ENCODE peak calls at places on chromosomes 16 and 17, in seven cellular contexts. M, B, U, R, O, S and P are unnamed samples.

GRCh38 chr16:1989826-1990335 is at the start of gene SYNGR3:
- DNase-seq in M (no peak), B (no peak), U (no peak), R (no peak), O (no peak), S (no peak), P (no peak)

GRCh38 chr16:80006175-80006895 is 405.8 kb upstream of the MAF start:
- DNase-seq in M (no peak), B (peak; percentile 35), U (no peak), R (no peak), O (no peak), S (no peak), P (no peak)

GRCh38 chr16:17532338-17532995 is 61.7 kb upstream of the XYLT1 start:
- DNase-seq in M (no peak), B (no peak), U (no peak), R (no peak), O (no peak), S (no peak), P (no peak)

GRCh38 chr16:1983053-1983543 is 895 bp upstream of the GFER start:
- DNase-seq in M (no peak), B (no peak), U (no peak), R (no peak), O (no peak), S (no peak), P (no peak)

GRCh38 chr16:1290032-1290431 is 19.4 kb upstream of the UBE2I start:
- DNase-seq in M (no peak), B (no peak), U (no peak), R (no peak), O (no peak), S (peak; percentile 85), P (no peak)

GRCh38 chr17:21176996-21177395 is 37.0 kb downstream of the TMEM11 start:
- DNase-seq in M (no peak), B (no peak), U (no peak), R (no peak), O (no peak), S (no peak), P (no peak)

GRCh38 chr16:2726923-2727322 is 6.9 kb upstream of the PRSS27 start:
- DNase-seq in M (no peak), B (no peak), U (no peak), R (no peak), O (no peak), S (no peak), P (no peak)

GRCh38 chr17:74750327-74751069 is 2.1 kb downstream of the NHERF1 start:
- DNase-seq in M (peak; percentile 85), B (no peak), U (no peak), R (no peak), O (peak; percentile 76), S (peak; percentile 47), P (peak; percentile 79)

GRCh38 chr17:27496501-27496943 is 40.3 kb downstream of the KSR1 start:
- DNase-seq in M (no peak), B (no peak), U (no peak), R (no peak), O (no peak), S (no peak), P (no peak)

GRCh38 chr17:82317394-82318168 is at the start of gene CD7:
- DNase-seq in M (no peak), B (no peak), U (no peak), R (no peak), O (no peak), S (no peak), P (no peak)

GRCh38 chr16:89700100-89700648 is 1.3 kb downstream of the SPATA2L start:
- DNase-seq in M (peak; percentile 100), B (peak; percentile 97), U (peak; percentile 98), R (peak; percentile 100), O (peak; percentile 100), S (peak; percentile 95), P (peak; percentile 99)

GRCh38 chr16:89705006-89705405 is 3.5 kb upstream of the SPATA2L start:
- DNase-seq in M (no peak), B (no peak), U (no peak), R (no peak), O (no peak), S (no peak), P (no peak)

GRCh38 chr16:89700649-89701424 is 668 bp downstream of the SPATA2L start:
- DNase-seq in M (peak; percentile 88), B (peak; percentile 24), U (no peak), R (no peak), O (peak; percentile 75), S (peak; percentile 60), P (peak; percentile 58)

GRCh38 chr16:89704281-89704680 is 2.8 kb upstream of the SPATA2L start:
- DNase-seq in M (no peak), B (no peak), U (no peak), R (no peak), O (no peak), S (peak; percentile 28), P (no peak)

GRCh38 chr16:89701425-89702406 is at the start of gene SPATA2L:
- DNase-seq in M (peak; percentile 99), B (peak; percentile 65), U (peak; percentile 62), R (peak; percentile 95), O (peak; percentile 98), S (peak; percentile 93), P (peak; percentile 96)
- TF ChIP-seq POLR2A in M (peak; percentile 86), B (peak; percentile 78), U (peak; percentile 96), R (peak; percentile 78), O (peak; percentile 93), S (peak; percentile 65), P (peak; percentile 86)

GRCh38 chr17:42165751-42166150 is 11.0 kb upstream of the RAB5C start:
- DNase-seq in M (no peak), B (no peak), U (no peak), R (no peak), O (no peak), S (no peak), P (no peak)
- TF ChIP-seq CTCF in M (no peak), B (no peak), U (no peak), R (no peak), O (no peak), S (no peak), P (no peak)

GRCh38 chr17:4375039-4375748 is 8.7 kb upstream of the UBE2G1 start:
- DNase-seq in M (no peak), B (no peak), U (no peak), R (no peak), O (no peak), S (peak; percentile 58), P (no peak)
- H3K4me3 ChIP-seq in M (no peak overlapping the region), B (no peak overlapping the region), U (no peak overlapping the region), R (no peak overlapping the region), O (no peak overlapping the region), S (no peak overlapping the region), P (no peak overlapping the region)

GRCh38 chr16:56450901-56451752 is at the start of the genes NUDT21 and OGFOD1:
- DNase-seq in M (peak; percentile 91), B (peak; percentile 98), U (peak; percentile 93), R (peak; percentile 94), O (peak; percentile 96), S (peak; percentile 99), P (peak; percentile 98)
- TF ChIP-seq POLR2A in M (peak; percentile 33), B (peak; percentile 81), U (peak; percentile 70), R (peak; percentile 62), O (peak; percentile 87), S (peak; percentile 74), P (peak; percentile 48)

GRCh38 chr17:41793749-41794602 is 7.5 kb upstream of the JUP start:
- DNase-seq in M (peak; percentile 67), B (peak; percentile 59), U (no peak), R (no peak), O (no peak), S (no peak), P (no peak)
- TF ChIP-seq CTCF in M (no peak), B (no peak), U (no peak), R (no peak), O (no peak), S (no peak), P (no peak)